ENCODE peak calls at places on chromosomes 5 and 9, in ten cellular contexts. T is H9, L is GM23248, Z is fibroblast of lung, S is H1, I is IMR-90, E is hepatocyte, D is astrocyte, N is mammary epithelial cell, Q is neural progenitor cell. F is an unnamed sample.

GRCh38 chr5:8685704-8686103 is 816.8 kb downstream of the MTRR start:
- DNase-seq in L (no peak), S (no peak), Q (peak; percentile 7), N (no peak), E (peak; percentile 9), T (peak; percentile 34), Z (no peak), D (no peak), I (no peak), F (no peak)

GRCh38 chr5:173155912-173156311 is 11.6 kb downstream of the BNIP1 start:
- DNase-seq in I (peak; percentile 49), L (no peak), E (no peak), Q (no peak), Z (no peak), D (no peak), T (no peak), S (no peak), N (no peak), F (no peak)

GRCh38 chr9:93895535-93895934 is 59.6 kb downstream of the BARX1 start:
- DNase-seq in N (no peak), S (no peak), E (no peak), D (no peak), Q (no peak), Z (no peak), L (no peak), I (no peak), T (peak; percentile 14), F (no peak)

GRCh38 chr5:14204785-14205321 is 61.7 kb downstream of the TRIO start:
- DNase-seq in N (peak; percentile 68), I (peak; percentile 82), D (peak; percentile 85), T (no peak), Q (no peak), S (no peak), Z (peak; percentile 90), E (peak; percentile 70), L (peak; percentile 92), F (peak; percentile 64)

GRCh38 chr5:32785639-32786216 is 74.6 kb downstream of the NPR3 start:
- DNase-seq in N (peak; percentile 69), Z (peak; percentile 92), Q (no peak), E (no peak), L (no peak), I (no peak), D (peak; percentile 93), T (no peak), S (no peak), F (no peak)

GRCh38 chr9:108316633-108317032 is 539.2 kb downstream of the ACTL7B start:
- DNase-seq in T (no peak), Q (no peak), N (no peak), S (no peak), L (peak; percentile 28), D (no peak), I (no peak), Z (no peak), E (no peak), F (no peak)

GRCh38 chr5:14258840-14259239 is 115.7 kb downstream of the TRIO start:
- DNase-seq in I (no peak), T (peak; percentile 78), Z (peak; percentile 47), D (no peak), Q (peak; percentile 72), E (no peak), L (no peak), N (no peak), S (no peak), F (no peak)

GRCh38 chr5:90866333-90866732 is 307.7 kb downstream of the ADGRV1 start:
- DNase-seq in S (no peak), E (no peak), L (peak; percentile 54), T (no peak), Q (no peak), Z (peak; percentile 34), D (peak; percentile 30), I (peak; percentile 28), N (no peak), F (peak; percentile 40)

GRCh38 chr5:67515020-67515689 is 318.6 kb upstream of the CD180 start:
- DNase-seq in Q (no peak), T (no peak), E (no peak), S (no peak), D (no peak), I (no peak), L (no peak), N (no peak), Z (no peak), F (no peak)

GRCh38 chr5:153629027-153629426 is 138.6 kb downstream of the GRIA1 start:
- DNase-seq in S (peak; percentile 50), T (peak; percentile 75), N (peak; percentile 92), D (peak; percentile 96), Z (peak; percentile 97), Q (peak; percentile 58), E (peak; percentile 53), L (peak; percentile 96), I (peak; percentile 97), F (no peak)

GRCh38 chr5:119131530-119132313 is 60.8 kb downstream of the DMXL1 start:
- DNase-seq in I (peak; percentile 19), N (no peak), S (no peak), Z (peak; percentile 0), Q (no peak), L (peak; percentile 23), E (no peak), D (no peak), T (no peak), F (no peak)

GRCh38 chr5:157449011-157449723 is 10.8 kb upstream of the NIPAL4 start:
- DNase-seq in T (peak; percentile 16), S (peak; percentile 22), Z (no peak), N (no peak), L (peak; percentile 44), Q (no peak), D (no peak), E (no peak), I (no peak), F (no peak)

GRCh38 chr9:107480386-107480789 is 9.2 kb downstream of the KLF4 start:
- DNase-seq in S (no peak), D (peak; percentile 58), I (peak; percentile 73), N (peak; percentile 73), Z (peak; percentile 65), T (no peak), Q (no peak), L (peak; percentile 90), E (peak; percentile 23), F (no peak)

GRCh38 chr5:1429066-1429465 is 16.2 kb downstream of the SLC6A3 start:
- DNase-seq in Z (no peak), I (no peak), N (no peak), E (no peak), D (no peak), Q (no peak), T (peak; percentile 10), S (no peak), L (no peak), F (no peak)

GRCh38 chr9:135500525-135501260 is at the start of gene MRPS2:
- DNase-seq in N (peak; percentile 81), S (peak; percentile 96), T (peak; percentile 93), D (peak; percentile 73), I (peak; percentile 81), E (peak; percentile 95), L (peak; percentile 94), Q (peak; percentile 97), Z (peak; percentile 86), F (peak; percentile 78)
- H2AFZ ChIP-seq in N (peak within 1 kb of the TSS; percentile 93), S (peak within 1 kb of the TSS; percentile 46), T (no peak within 1 kb of the TSS), D (peak within 1 kb of the TSS; percentile 87), I (peak within 1 kb of the TSS; percentile 98), E (peak within 1 kb of the TSS; percentile 95), L (peak within 1 kb of the TSS; percentile 96), Q (peak within 1 kb of the TSS; percentile 84), Z (peak within 1 kb of the TSS; percentile 76), F (no peak within 1 kb of the TSS)

DNA sequence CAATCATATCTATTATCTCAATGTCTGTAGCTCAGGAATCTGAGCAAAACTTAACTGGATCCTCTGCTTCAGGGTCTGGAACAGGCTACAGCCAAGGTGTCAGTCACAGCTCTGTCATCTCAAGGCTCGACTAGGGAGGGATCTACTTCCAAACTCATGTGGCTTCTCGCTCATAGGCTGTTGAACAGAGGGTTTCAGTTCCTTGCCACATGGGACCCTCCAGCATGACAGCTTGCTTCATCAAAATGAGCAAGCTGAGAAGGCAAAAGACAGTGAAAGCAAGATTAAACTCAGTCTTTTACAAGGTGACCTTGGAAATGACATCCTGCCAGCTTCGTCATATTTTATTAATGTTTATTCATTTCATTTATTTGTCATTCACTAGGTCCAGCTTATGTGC is 111.7 kb downstream of the GADD45G start:
- DNase-seq in Q (no peak), N (no peak), S (no peak), L (no peak), Z (no peak), I (no peak), T (no peak), D (no peak), E (no peak), F (no peak)
- H2AFZ ChIP-seq in Q (no peak overlapping the region), N (no peak overlapping the region), S (no peak overlapping the region), L (no peak overlapping the region), Z (no peak overlapping the region), I (no peak overlapping the region), T (no peak overlapping the region), D (no peak overlapping the region), E (no peak overlapping the region), F (no peak overlapping the region)

DNA sequence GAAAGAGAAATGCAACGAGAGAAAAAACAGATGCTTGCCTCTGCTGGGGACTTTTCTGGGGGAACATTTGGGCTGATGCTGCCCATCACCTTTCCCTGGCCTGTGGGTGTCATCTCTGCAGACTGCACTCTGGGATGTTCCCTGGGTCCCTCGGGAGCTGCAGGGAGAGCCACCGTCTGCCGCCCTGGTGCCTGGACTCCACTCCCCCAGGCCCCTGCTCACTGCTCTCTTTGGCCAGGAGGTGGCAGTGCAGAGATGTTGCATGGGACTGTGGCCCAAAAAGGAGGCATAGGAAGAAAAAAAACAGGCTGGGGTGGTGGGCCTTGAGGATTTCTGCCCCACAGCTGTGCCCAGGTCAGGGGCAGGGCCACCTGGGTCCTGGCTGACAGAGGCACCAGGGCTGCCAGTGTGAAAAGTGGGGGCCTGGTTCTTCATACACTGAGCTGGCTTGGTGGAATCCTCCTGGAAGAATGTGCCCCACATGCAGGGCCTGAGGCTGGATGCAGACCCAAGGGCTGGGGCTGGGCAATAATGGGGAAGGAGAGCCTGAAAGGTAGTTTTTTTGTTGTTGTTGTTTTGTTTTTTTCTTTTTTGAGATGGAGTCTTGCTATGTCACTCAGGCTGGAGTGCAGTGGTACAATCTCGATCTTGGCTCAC is 353.6 kb downstream of the SLIT3 start:
- DNase-seq in S (peak; percentile 88), E (peak; percentile 72), I (peak; percentile 13), D (no peak), Z (peak; percentile 11), N (peak; percentile 24), L (peak; percentile 74), Q (peak; percentile 83), T (peak; percentile 82), F (peak; percentile 36)
- H2AFZ ChIP-seq in S (no peak overlapping the region), E (no peak overlapping the region), I (no peak overlapping the region), D (no peak overlapping the region), Z (no peak overlapping the region), N (no peak overlapping the region), L (no peak overlapping the region), Q (no peak overlapping the region), T (no peak overlapping the region), F (no peak overlapping the region)

DNA sequence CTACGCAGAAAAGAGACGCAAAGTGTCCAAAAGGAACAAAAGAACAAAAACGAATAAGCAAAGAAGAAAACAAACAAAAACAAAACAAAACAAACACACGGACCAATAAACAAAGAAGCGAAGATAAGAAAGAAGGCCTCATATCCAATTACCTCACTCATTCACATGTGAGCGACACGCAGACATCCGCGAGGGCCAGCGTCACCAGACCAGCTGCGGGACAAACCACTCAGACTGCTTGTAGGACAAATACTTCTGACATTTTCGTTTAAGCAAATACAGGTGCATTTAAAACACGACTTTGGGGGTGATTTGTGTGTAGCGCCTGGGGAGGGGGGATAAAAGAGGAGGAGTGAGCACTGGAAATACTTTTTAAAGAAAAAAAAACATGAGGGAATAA is 28.3 kb upstream of the WWC1 start:
- DNase-seq in E (no peak), Z (no peak), N (no peak), T (no peak), Q (peak; percentile 35), I (no peak), L (no peak), S (no peak), D (no peak), F (no peak)
- H2AFZ ChIP-seq in E (no peak overlapping the region), Z (no peak overlapping the region), N (no peak overlapping the region), T (no peak overlapping the region), Q (no peak overlapping the region), I (no peak overlapping the region), L (no peak overlapping the region), S (no peak overlapping the region), D (no peak overlapping the region), F (no peak overlapping the region)